ENCODE peak calls at places on chromosomes 1 and 21, in five cellular contexts. O is A549, D is tibial nerve, T is ovary, K is K562. N is an unnamed sample.

GRCh38 chr1:10892138-10893065 is 96.0 kb upstream of the CASZ1 start:
- DNase-seq in O (no peak), D (no peak), K (no peak), T (no peak), N (no peak)

GRCh38 chr21:35198004-35198403 is 148.9 kb upstream of the RUNX1 start:
- DNase-seq in O (peak), T (no peak), K (no peak), D (no peak), N (peak)

GRCh38 chr1:94887603-94888171 is 39.2 kb downstream of the CNN3 start:
- DNase-seq in K (no peak), D (no peak), T (no peak), O (no peak), N (no peak)

GRCh38 chr1:75614455-75615379 is 3.8 kb upstream of the SLC44A5 start:
- DNase-seq in T (peak), D (no peak), O (peak), K (peak), N (peak)

GRCh38 chr1:44418022-44418673 is 13.1 kb downstream of the RNF220 start:
- DNase-seq in D (no peak), O (no peak), K (no peak), T (no peak), N (no peak)

GRCh38 chr1:155241069-155241679 is 14.1 kb downstream of the ENTREP3 start:
- DNase-seq in T (no peak), K (peak), O (peak), D (peak), N (peak)

GRCh38 chr1:59511476-59512465 is 214.9 kb downstream of the FGGY start:
- DNase-seq in K (no peak), T (no peak), O (no peak), D (peak), N (no peak)

GRCh38 chr21:34942911-34943310 is 106.2 kb downstream of the RUNX1 start:
- DNase-seq in O (no peak), D (no peak), K (no peak), T (no peak), N (no peak)

GRCh38 chr1:41611932-41612450 is 127.5 kb upstream of the EDN2 start:
- DNase-seq in K (no peak), T (no peak), D (no peak), O (no peak), N (no peak)

GRCh38 chr21:16742116-16742515 is 770.7 kb upstream of the CXADR start:
- DNase-seq in K (no peak), O (no peak), T (peak), D (peak), N (no peak)

GRCh38 chr1:22641247-22641646 is 2.2 kb upstream of the C1QC start:
- DNase-seq in D (no peak), T (no peak), O (no peak), K (no peak), N (no peak)

GRCh38 chr1:77416692-77417450 is 135.1 kb downstream of the AK5 start:
- DNase-seq in T (no peak), K (peak), D (no peak), O (no peak), N (peak)

GRCh38 chr1:206833741-206834140 is 31.7 kb upstream of the IL20 start:
- DNase-seq in D (no peak), O (no peak), K (no peak), T (no peak), N (no peak)

GRCh38 chr1:168079761-168080160 is 57.0 kb downstream of the GPR161 start:
- DNase-seq in T (no peak), O (no peak), D (no peak), K (no peak), N (peak)

GRCh38 chr1:235295902-235296350 is 32.1 kb downstream of the ARID4B start:
- DNase-seq in T (no peak), O (no peak), D (no peak), K (peak), N (peak)

GRCh38 chr21:21807598-21807903 is 809.3 kb downstream of the NCAM2 start:
- DNase-seq in D (no peak), O (no peak), K (no peak), T (no peak), N (no peak)

GRCh38 chr1:172824199-172824598 is 165.3 kb downstream of the FASLG start:
- DNase-seq in T (no peak), D (peak), O (no peak), K (no peak), N (peak)

GRCh38 chr1:155082301-155082940 is 3.8 kb downstream of the EFNA3 start:
- DNase-seq in D (no peak), O (no peak), K (no peak), T (peak), N (no peak)

GRCh38 chr1:97721221-97721620 is 199.6 kb downstream of the DPYD start:
- DNase-seq in T (no peak), K (no peak), D (no peak), O (no peak), N (peak)

GRCh38 chr1:64915381-64916274 is 50.7 kb downstream of the JAK1 start:
- DNase-seq in O (peak), K (no peak), T (no peak), D (no peak), N (peak)

DNA sequence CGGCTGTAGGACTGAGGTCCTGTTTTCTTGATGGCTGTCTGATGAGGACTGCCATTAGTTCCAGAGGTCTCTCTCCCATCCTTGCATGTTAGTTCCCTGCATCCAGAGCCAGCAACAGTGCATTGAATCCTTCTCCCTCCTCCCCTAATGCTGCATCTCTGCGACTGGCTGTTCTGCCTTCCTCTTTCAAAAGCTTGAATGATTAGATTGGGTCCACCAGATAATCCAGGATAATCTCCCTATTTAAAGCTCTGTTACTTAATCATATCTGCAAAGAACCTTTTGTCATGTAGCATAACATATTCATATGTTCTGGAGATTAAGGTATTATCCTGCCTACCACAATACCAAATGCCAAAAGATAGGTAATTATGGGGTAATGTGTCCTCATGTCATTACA is 377.5 kb downstream of the GPATCH2 start:
- DNase-seq in K (no peak), O (no peak), T (no peak), D (no peak), N (no peak)
- TF ChIP-seq POLR2A in K (no peak), O (no peak), T (no peak), D (no peak), N (no peak)

GRCh38 chr1:160121388-160121787 is 5.8 kb downstream of the ATP1A2 start:
- DNase-seq in T (no peak), K (no peak), O (no peak), D (no peak), N (no peak)
- TF ChIP-seq POLR2A in T (no peak), K (no peak), O (no peak), D (no peak), N (no peak)

DNA sequence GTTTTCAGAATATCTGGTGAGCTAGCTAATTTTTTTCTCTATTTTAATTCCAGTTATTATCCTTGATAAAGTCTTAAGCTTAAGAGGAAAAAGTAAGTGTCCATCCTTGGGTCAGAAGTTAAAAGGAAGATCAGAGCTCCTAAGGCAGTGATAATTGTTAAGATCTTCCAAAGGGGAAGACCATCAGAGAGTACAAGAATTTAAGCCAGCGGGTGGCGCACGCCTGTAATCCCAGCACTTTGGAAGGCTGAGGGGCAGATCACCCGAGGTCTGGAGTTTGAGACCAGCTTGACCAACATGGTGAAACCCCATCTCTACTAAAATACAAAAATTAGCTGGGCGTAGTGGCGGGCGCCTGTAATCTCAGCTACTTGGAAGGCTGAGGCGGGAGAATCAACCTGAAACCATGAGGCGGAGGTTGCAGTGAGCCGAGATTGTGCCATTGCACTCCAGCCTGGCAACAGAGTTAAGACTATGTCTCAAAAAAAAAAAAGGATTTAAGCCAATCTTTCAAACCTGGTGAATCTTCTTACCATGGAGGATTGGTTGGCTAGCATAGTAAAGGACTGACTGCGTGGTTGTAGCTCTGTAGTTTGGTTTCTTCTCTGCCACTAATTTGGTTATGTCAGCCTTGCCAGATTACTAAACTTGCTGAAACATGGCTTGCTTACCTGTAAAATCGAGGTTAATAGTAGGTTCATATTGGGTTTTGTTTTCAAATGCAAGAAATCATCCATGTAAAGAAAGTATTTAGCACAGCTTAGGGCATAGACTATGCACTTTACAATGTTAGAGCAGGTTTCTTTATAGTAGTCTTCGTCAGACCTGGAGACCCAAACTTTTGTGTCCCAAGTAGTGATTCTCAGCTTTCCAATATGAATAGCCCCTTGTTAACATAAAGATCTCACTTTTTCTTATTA is 15.9 kb downstream of the AKIRIN1 start:
- DNase-seq in K (no peak), D (no peak), O (no peak), T (no peak), N (no peak)
- TF ChIP-seq POLR2A in K (peak), D (no peak), O (no peak), T (no peak), N (no peak)

GRCh38 chr1:39212499-39212898 is 8.0 kb downstream of the MACF1 start:
- DNase-seq in O (no peak), T (no peak), D (no peak), K (no peak), N (no peak)

GRCh38 chr1:39214021-39214713 is 9.7 kb downstream of the MACF1 start:
- DNase-seq in T (no peak), K (peak), D (no peak), O (no peak), N (no peak)

GRCh38 chr1:39214714-39214997 is 10.2 kb downstream of the MACF1 start:
- DNase-seq in K (no peak), T (no peak), O (no peak), D (no peak), N (no peak)

GRCh38 chr1:39213511-39214002 is 9.1 kb downstream of the MACF1 start:
- DNase-seq in O (no peak), D (no peak), T (no peak), K (no peak), N (peak)

DNA sequence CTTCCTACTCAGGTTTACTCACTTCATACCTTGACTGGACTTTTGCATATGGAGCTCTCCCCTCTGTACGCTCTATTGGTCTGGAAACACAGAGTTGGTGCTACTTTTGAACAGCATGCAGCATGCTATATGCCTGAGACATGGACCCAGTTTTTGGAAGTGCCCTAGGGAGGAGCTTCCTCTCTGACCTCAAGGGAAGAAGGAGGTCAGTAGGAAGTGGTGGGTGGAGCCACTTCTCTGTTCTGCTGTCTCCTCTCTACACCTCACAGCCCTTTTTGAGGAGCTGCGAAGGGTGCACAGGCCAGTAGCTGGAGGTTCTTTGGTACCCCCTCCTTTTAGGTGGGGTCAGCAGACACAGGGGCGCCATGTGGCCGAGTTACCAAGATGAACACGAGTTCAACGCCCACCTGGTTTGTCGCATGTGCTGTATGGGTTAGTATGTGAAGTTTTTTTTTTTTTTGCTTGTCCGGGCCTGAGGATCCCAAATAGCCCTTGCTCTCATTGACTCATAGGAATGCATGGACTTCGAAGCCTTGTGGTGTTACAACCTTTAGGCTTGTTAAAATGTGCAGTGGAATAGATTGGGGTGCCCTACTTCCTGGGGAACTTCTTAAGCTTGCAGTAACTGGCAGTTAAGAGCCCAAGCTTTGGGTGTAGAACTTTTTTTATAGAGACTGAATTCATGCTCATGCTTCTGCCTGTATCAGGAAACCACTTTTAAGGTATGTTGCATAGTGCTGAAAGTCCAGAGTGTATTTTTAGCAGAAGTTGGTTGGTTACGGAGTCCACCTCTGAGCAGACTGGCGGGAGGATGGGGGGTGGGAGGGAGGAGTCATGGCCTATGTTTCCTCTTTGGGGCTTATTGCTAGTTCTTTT is 10.7 kb downstream of the MACF1 start:
- DNase-seq in T (no peak), K (peak), O (no peak), D (no peak), N (no peak)
- TF ChIP-seq POLR2A in T (no peak), K (peak), O (no peak), D (no peak), N (no peak)

GRCh38 chr1:178052650-178053461 is 41.0 kb upstream of the RASAL2 start:
- DNase-seq in D (no peak), K (no peak), T (no peak), O (no peak), N (peak)
- TF ChIP-seq POLR2A in D (no peak), K (no peak), T (no peak), O (no peak), N (no peak)